ENCODE peak calls at places on chromosomes 5 and 9, in four cellular contexts. G is astrocyte; S is naive thymus-derived CD4-positive, alpha-beta T cell; C is brain microvascular endothelial cell. P is an unnamed sample. For H3K27me3, the result is how much of the 10 kb centered on the place peaks cover.

GRCh38 chr9:35274988-35275387 is 113.2 kb downstream of the UNC13B start:
- DNase-seq in G (no peak), C (no peak), S (no peak), P (no peak)

GRCh38 chr5:116305899-116306298 is 221.1 kb downstream of the COMMD10 start:
- DNase-seq in G (no peak), C (no peak), S (no peak), P (no peak)

GRCh38 chr9:136008693-136008997 is 47.5 kb upstream of the UBAC1 start:
- DNase-seq in S (no peak), C (no peak), G (no peak), P (no peak)

GRCh38 chr5:172645271-172645670 is 4.2 kb downstream of the NEURL1B start:
- DNase-seq in S (no peak), C (no peak), G (no peak), P (no peak)

GRCh38 chr5:171623107-171623506 is 162.5 kb upstream of the SMIM23 start:
- DNase-seq in G (no peak), C (no peak), S (no peak), P (no peak)

GRCh38 chr9:110971234-110971633 is 67.0 kb downstream of the LPAR1 start:
- DNase-seq in C (no peak), S (no peak), G (no peak), P (no peak)

GRCh38 chr5:849651-850301 is 1.0 kb downstream of the ZDHHC11 start:
- DNase-seq in G (no peak), S (no peak), C (no peak), P (no peak)

GRCh38 chr5:122111513-122111912 is 17.8 kb upstream of the ZNF474 start:
- DNase-seq in G (no peak), C (no peak), S (no peak), P (no peak)

GRCh38 chr5:43401827-43402226 is 10.4 kb downstream of the CCL28 start:
- DNase-seq in G (no peak), C (no peak), S (no peak), P (peak)

GRCh38 chr5:32646570-32646969 is 61.2 kb downstream of the SUB1 start:
- DNase-seq in G (no peak), S (no peak), C (no peak), P (no peak)
- H3K27ac ChIP-seq in G (no peak), S (no peak), C (no peak), P (no peak)

GRCh38 chr5:20113930-20114329 is 125.9 kb upstream of the CDH18 start:
- DNase-seq in C (no peak), G (no peak), S (no peak), P (no peak)
- H3K4me3 ChIP-seq in C (no peak), G (no peak), S (no peak), P (no peak)

DNA sequence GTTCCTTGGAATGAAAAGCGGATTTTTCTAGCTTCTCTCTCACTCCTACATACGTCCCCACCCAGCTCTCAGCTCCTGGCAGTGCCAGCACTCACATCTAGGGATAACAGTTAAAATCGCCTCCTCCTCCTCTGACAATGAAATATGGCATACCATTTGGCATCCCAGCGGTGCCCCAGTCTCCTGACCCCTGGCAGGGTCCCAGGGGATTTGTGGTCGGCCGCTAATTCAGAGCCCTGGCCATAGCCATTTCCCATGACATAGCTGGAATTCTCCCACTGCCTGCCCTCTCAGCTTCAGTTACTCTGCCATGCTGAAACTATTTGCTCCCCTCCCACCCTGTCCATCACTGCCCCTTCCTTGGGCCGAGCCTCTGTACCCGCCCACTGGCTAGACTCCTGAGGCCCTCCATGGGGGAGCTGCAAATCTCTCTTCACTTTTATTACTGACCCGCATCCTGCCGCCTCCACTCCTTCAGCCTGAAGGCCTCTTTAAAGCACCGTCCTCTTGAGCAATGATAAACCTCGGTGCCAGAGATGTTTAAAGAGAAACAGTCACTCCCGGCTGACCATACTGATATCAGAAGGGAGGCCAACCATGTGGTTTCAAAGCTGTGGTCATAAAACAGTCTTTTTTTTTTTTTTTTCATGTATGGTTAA is 139.8 kb downstream of the SLIT3 start:
- DNase-seq in C (peak), S (no peak), G (peak), P (peak)
- H3K27me3 ChIP-seq in C (under half), S (under half), G (under half), P (under half)

DNA sequence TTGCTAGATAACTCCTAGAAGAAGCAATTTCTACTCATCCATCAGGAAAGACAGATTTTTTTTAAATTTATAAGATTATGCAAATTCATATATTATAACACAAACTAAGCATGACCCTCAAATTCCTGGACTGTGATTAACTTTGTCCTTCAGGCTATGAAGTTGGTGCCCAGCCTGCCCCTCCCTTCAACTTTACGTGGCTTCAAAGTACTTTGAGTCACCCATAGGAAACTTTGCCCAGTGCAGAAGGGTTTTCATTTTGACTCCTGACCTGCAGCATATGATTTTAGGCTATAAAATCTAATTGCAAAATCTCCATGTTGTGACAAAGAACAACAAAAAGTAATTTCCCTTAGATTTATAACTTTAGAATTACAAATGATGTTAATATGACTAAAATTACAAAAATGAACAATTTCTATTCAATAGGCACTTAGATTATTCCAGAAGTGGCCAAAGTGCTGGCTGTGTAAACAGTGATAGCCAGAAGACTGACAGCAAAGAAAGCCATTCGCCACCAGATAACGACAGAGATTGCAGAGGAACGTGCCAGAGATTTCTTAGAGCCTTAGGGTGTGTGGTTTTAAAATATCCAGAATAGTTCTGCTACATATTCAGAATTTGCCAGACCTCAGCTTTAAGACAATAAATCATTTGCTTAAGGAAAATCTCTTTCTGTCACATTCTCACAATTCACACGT is 197.4 kb downstream of the SEMA5A start:
- DNase-seq in C (peak), S (no peak), G (peak), P (no peak)
- H3K27ac ChIP-seq in C (peak), S (no peak), G (peak), P (no peak)

GRCh38 chr9:129203556-129203909 is 25.5 kb upstream of the IER5L start:
- DNase-seq in C (no peak), G (no peak), S (no peak), P (no peak)
- H3K4me3 ChIP-seq in C (peak), G (no peak), S (peak), P (no peak)

DNA sequence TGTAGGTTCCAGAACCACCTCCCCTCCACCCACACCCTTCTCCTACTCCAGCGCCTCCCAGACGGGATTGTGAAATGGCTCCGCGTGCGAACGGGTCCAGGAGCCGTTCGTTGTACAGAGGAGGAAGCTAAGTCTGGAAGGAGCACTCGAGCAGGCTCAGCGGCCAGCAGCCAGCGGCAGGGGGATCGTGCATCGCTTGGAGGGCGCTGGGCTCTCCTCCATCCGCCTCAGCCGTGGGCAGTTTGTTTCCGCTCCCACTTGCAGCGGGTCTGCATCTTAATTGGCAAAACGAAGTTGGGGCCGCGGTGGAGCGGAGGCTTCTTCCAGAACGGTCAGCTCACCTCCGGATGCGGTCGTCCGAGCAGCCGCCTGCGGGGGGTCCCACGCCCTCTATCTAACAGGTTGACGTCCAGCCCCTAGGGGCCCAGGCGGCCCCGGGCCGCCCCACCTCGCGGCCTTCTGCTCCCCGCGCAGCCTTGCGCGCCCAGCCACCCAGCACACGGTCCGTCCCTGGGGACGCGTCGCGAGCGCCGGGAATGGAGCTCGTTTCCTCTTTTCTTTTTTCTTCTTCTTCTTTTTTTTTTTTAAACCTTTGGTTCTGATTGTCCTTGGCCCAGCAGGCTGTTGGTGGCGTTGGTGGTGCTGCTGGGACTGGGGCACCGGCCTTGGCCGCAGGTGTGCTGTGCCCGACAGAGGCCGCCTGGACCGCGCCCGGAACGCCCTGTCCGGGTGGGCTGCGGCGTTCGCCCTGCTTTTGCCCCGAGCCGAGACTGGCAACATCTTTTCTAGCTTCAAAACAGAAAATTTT is 3.9 kb upstream of the BARX1 start:
- DNase-seq in S (no peak), C (no peak), G (no peak), P (no peak)
- H3K27me3 ChIP-seq in S (under half), C (half or more), G (half or more), P (under half)

DNA sequence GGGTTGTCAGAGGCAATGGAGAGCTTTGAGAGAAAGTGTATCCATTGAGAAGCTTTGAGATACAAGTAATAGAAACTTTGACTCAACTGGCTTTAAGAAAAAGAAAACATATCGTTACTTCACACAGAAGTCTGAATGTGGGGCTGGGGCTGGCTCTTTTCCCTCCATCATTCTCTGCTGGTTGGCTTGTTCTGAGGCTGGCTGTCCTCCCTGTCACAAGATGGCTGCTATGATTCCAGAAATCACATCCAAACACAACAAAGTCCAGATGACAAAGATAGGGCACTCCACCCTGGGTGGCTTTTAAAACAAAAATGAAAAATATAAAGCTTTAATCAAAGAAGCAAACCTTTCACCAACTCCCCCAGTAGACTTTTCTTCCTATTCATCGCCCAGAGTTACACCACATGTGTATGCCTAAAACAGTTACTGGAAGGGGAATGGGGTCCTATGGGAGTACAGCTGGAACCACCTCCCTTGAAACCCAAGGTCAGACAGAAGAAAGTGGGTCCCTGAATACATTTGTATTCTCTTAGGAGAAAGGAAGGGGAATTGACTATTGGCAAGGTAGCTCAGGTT is 284.3 kb downstream of the GAS1 start:
- DNase-seq in S (no peak), G (no peak), C (no peak), P (no peak)
- H3K27ac ChIP-seq in S (no peak), G (no peak), C (no peak), P (no peak)

GRCh38 chr5:180589771-180590542 is 1.3 kb downstream of the SCGB3A1 start:
- DNase-seq in G (no peak), S (no peak), C (no peak), P (no peak)
- H3K4me3 ChIP-seq in G (no peak), S (no peak), C (no peak), P (no peak)

P was measured in SJCRH30.